ENCODE peak calls at places on chromosome 13, in ten cellular contexts. V is mucosa of descending colon; A is NCI-H446 treated with DMSO at 0.1 percent for 48 hours; T is cardiac fibroblast; P is NCI-H1105; U is colonic mucosa; B is NCI-H1436; N is IMR-90; K is stimulated activated CD4-positive, alpha-beta T cell treated with anti-CD3 and anti-CD28 coated beads, Interleukin-12 subunit alpha, Interleukin-12 subunit beta, amount 100 ng/mL, for 4 hours; S is progenitor cell of endocrine pancreas. O is an unnamed sample.

GRCh38 chr13:79749985-79750551 is 269.1 kb downstream of the NDFIP2 start:
- DNase-seq in V (no peak), A (no peak), T (peak; percentile 99), P (no peak), U (no peak), B (no peak), N (peak; percentile 97), K (no peak), S (no peak), O (no peak)

GRCh38 chr13:90414691-90415596 is 932.5 kb upstream of the MIR17HG start:
- DNase-seq in V (no peak), A (no peak), T (peak; percentile 66), P (no peak), U (no peak), B (no peak), N (peak; percentile 81), K (no peak), S (no peak), O (peak; percentile 82)

GRCh38 chr13:46012404-46012803 is 40.1 kb downstream of the ZC3H13 start:
- DNase-seq in V (no peak), A (no peak), T (no peak), P (no peak), U (no peak), B (no peak), N (no peak), K (no peak), S (no peak), O (no peak)

GRCh38 chr13:60759499-60759898 is 362.5 kb downstream of the TDRD3 start:
- DNase-seq in V (no peak), A (no peak), T (peak; percentile 9), P (peak; percentile 32), U (peak; percentile 18), B (no peak), N (no peak), K (no peak), S (no peak), O (no peak)

GRCh38 chr13:84662503-84662902 is 780.2 kb upstream of the SLITRK1 start:
- DNase-seq in V (no peak), A (no peak), T (no peak), P (no peak), U (no peak), B (no peak), N (no peak), K (no peak), S (no peak), O (no peak)

GRCh38 chr13:34017231-34017630 is 199.3 kb downstream of the RFC3 start:
- DNase-seq in V (no peak), A (no peak), T (no peak), P (no peak), U (no peak), B (no peak), N (no peak), K (no peak), S (no peak), O (no peak)

GRCh38 chr13:39273953-39274352 is 235.7 kb downstream of the NHLRC3 start:
- DNase-seq in V (no peak), A (no peak), T (peak; percentile 41), P (no peak), U (peak; percentile 27), B (no peak), N (no peak), K (no peak), S (no peak), O (peak; percentile 2)

GRCh38 chr13:106187501-106187900 is 348.0 kb downstream of the EFNB2 start:
- DNase-seq in V (no peak), A (no peak), T (no peak), P (no peak), U (no peak), B (no peak), N (no peak), K (no peak), S (no peak), O (no peak)

GRCh38 chr13:94291631-94292322 is 187.7 kb downstream of the DCT start:
- DNase-seq in V (no peak), A (no peak), T (no peak), P (no peak), U (no peak), B (no peak), N (no peak), K (no peak), S (no peak), O (no peak)

GRCh38 chr13:22196777-22197176 is 525.9 kb downstream of the FGF9 start:
- DNase-seq in V (no peak), A (no peak), T (no peak), P (no peak), U (no peak), B (no peak), N (no peak), K (no peak), S (no peak), O (no peak)

GRCh38 chr13:98761126-98761978 is 8.9 kb upstream of the SLC15A1 start:
- DNase-seq in V (no peak), A (no peak), T (peak; percentile 75), P (no peak), U (no peak), B (no peak), N (peak; percentile 74), K (no peak), S (no peak), O (no peak)

GRCh38 chr13:74796126-74796643 is 662.0 kb upstream of the KLF12 start:
- DNase-seq in V (no peak), A (no peak), T (no peak), P (no peak), U (no peak), B (no peak), N (no peak), K (no peak), S (no peak), O (no peak)

GRCh38 chr13:75489502-75490263 is 7.7 kb upstream of the TBC1D4 start:
- DNase-seq in V (no peak), A (no peak), T (peak; percentile 80), P (no peak), U (peak; percentile 43), B (no peak), N (peak; percentile 69), K (no peak), S (no peak), O (no peak)

GRCh38 chr13:65966991-65967451 is 1263.1 kb downstream of the PCDH9 start:
- DNase-seq in V (no peak), A (no peak), T (peak; percentile 65), P (no peak), U (no peak), B (no peak), N (peak; percentile 45), K (no peak), S (no peak), O (no peak)

GRCh38 chr13:114043421-114044053 is 69.7 kb upstream of the C13orf46 start:
- DNase-seq in V (no peak), A (no peak), T (peak; percentile 92), P (no peak), U (no peak), B (no peak), N (peak; percentile 95), K (no peak), S (no peak), O (no peak)

GRCh38 chr13:51659276-51660127 is 75.2 kb downstream of the WDFY2 start:
- DNase-seq in V (no peak), A (no peak), T (peak; percentile 36), P (no peak), U (no peak), B (no peak), N (no peak), K (no peak), S (no peak), O (no peak)

GRCh38 chr13:46149272-46150133 is 32.5 kb downstream of the LCP1 start:
- DNase-seq in V (no peak), A (no peak), T (no peak), P (no peak), U (no peak), B (no peak), N (peak; percentile 12), K (no peak), S (no peak), O (no peak)

GRCh38 chr13:99151516-99151915 is 49.1 kb upstream of the UBAC2 start:
- DNase-seq in V (no peak), A (no peak), T (peak; percentile 36), P (no peak), U (no peak), B (no peak), N (peak; percentile 41), K (no peak), S (no peak), O (no peak)

GRCh38 chr13:65336916-65337315 is 1893.2 kb downstream of the PCDH9 start:
- DNase-seq in V (no peak), A (peak; percentile 22), T (peak; percentile 90), P (no peak), U (no peak), B (no peak), N (peak; percentile 84), K (no peak), S (no peak), O (no peak)

GRCh38 chr13:24280722-24281121 is 28.7 kb upstream of the C1QTNF9 start:
- DNase-seq in V (no peak), A (no peak), T (no peak), P (no peak), U (no peak), B (no peak), N (peak; percentile 20), K (no peak), S (no peak), O (no peak)

GRCh38 chr13:51342706-51343105 is 3.2 kb downstream of the SERPINE3 start:
- DNase-seq in V (no peak), A (no peak), T (peak; percentile 41), P (no peak), U (no peak), B (no peak), N (peak; percentile 78), K (no peak), S (no peak), O (no peak)

GRCh38 chr13:44302948-44303575 is 70.6 kb upstream of the SERP2 start:
- DNase-seq in V (no peak), A (no peak), T (peak; percentile 87), P (no peak), U (no peak), B (no peak), N (peak; percentile 50), K (no peak), S (no peak), O (no peak)

GRCh38 chr13:113077953-113078894 is 27.4 kb upstream of the F7 start:
- DNase-seq in V (peak; percentile 46), A (no peak), T (no peak), P (no peak), U (no peak), B (no peak), N (no peak), K (no peak), S (no peak), O (no peak)

GRCh38 chr13:33202644-33203169 is 82.8 kb downstream of the STARD13 start:
- DNase-seq in V (no peak), A (no peak), T (no peak), P (no peak), U (no peak), B (no peak), N (no peak), K (no peak), S (no peak), O (no peak)

GRCh38 chr13:76048675-76049396 is 412.7 kb downstream of the LMO7 start:
- DNase-seq in V (no peak), A (no peak), T (no peak), P (peak; percentile 9), U (no peak), B (no peak), N (no peak), K (no peak), S (no peak), O (no peak)

GRCh38 chr13:26914624-26915023 is 154.0 kb upstream of the GPR12 start:
- DNase-seq in V (no peak), A (no peak), T (peak; percentile 6), P (peak; percentile 9), U (no peak), B (no peak), N (no peak), K (no peak), S (no peak), O (peak; percentile 38)

GRCh38 chr13:106241974-106242373 is 293.5 kb downstream of the EFNB2 start:
- DNase-seq in V (no peak), A (no peak), T (no peak), P (no peak), U (no peak), B (no peak), N (peak; percentile 2), K (no peak), S (no peak), O (no peak)

GRCh38 chr13:21069561-21070004 is 8.2 kb upstream of the LATS2 start:
- DNase-seq in V (no peak), A (no peak), T (peak; percentile 96), P (no peak), U (no peak), B (no peak), N (peak; percentile 99), K (no peak), S (no peak), O (no peak)

O was measured in NCI-H510A treated with DMSO at 0.1 percent for 48 hours.